ENCODE peak calls at places on chromosome 2, in nine cellular contexts. Y, K, Z, V, P, H, R, Q and C are unnamed samples.

GRCh38 chr2:163713534-163714311 is 22.1 kb downstream of the FIGN start:
- DNase-seq in Y (no peak), K (no peak), Z (no peak), V (no peak), P (no peak), H (no peak), R (no peak), Q (no peak), C (no peak)

GRCh38 chr2:73892631-73893329 is at the start of gene ACTG2:
- DNase-seq in Y (no peak), K (peak), Z (no peak), V (no peak), P (peak), H (no peak), R (peak), Q (peak), C (peak)

GRCh38 chr2:102489646-102490045 is 16.6 kb downstream of the SLC9A4 start:
- DNase-seq in Y (no peak), K (no peak), Z (no peak), V (peak), P (no peak), H (no peak), R (no peak), Q (no peak), C (no peak)

GRCh38 chr2:210356944-210357343 is 42.0 kb upstream of the MYL1 start:
- DNase-seq in Y (no peak), K (no peak), Z (no peak), V (no peak), P (no peak), H (no peak), R (no peak), Q (no peak), C (no peak)

GRCh38 chr2:241082338-241083090 is 19.6 kb downstream of the MTERF4 start:
- DNase-seq in Y (no peak), K (no peak), Z (no peak), V (no peak), P (no peak), H (no peak), R (no peak), Q (no peak), C (no peak)

GRCh38 chr2:128369126-128369555 is 50.5 kb upstream of the HS6ST1 start:
- DNase-seq in Y (no peak), K (peak), Z (no peak), V (no peak), P (peak), H (no peak), R (no peak), Q (peak), C (peak)

GRCh38 chr2:235005603-235006259 is 53.9 kb downstream of the SH3BP4 start:
- DNase-seq in Y (peak), K (no peak), Z (peak), V (no peak), P (peak), H (no peak), R (no peak), Q (peak), C (peak)

GRCh38 chr2:46814160-46814559 is 101.4 kb downstream of the MCFD2 start:
- DNase-seq in Y (peak), K (peak), Z (peak), V (no peak), P (peak), H (no peak), R (peak), Q (peak), C (peak)

GRCh38 chr2:22946553-22946952 is 438.4 kb upstream of the KLHL29 start:
- DNase-seq in Y (no peak), K (no peak), Z (no peak), V (no peak), P (no peak), H (no peak), R (no peak), Q (no peak), C (no peak)

GRCh38 chr2:150165479-150165878 is 322.0 kb downstream of the RND3 start:
- DNase-seq in Y (no peak), K (no peak), Z (no peak), V (no peak), P (no peak), H (no peak), R (no peak), Q (no peak), C (no peak)

GRCh38 chr2:61023670-61024069 is 5.6 kb upstream of the PUS10 start:
- DNase-seq in Y (no peak), K (no peak), Z (no peak), V (no peak), P (no peak), H (no peak), R (no peak), Q (no peak), C (no peak)

GRCh38 chr2:160227252-160227651 is 27.2 kb upstream of the ITGB6 start:
- DNase-seq in Y (no peak), K (peak), Z (peak), V (no peak), P (no peak), H (no peak), R (peak), Q (peak), C (peak)